ENCODE peak calls at places on chromosome 21, in ten cellular contexts. C, N, Y, T, L, W, X, D, V and E are unnamed samples.

GRCh38 chr21:42476493-42477342 is 19.3 kb downstream of the RSPH1 start:
- DNase-seq in C (no peak), N (no peak), Y (no peak), T (no peak), L (no peak), W (no peak), X (no peak), D (no peak), V (no peak), E (no peak)

GRCh38 chr21:44427241-44428120 is 27.8 kb upstream of the LRRC3 start:
- DNase-seq in C (no peak), N (peak; percentile 31), Y (no peak), T (no peak), L (no peak), W (no peak), X (no peak), D (peak; percentile 81), V (no peak), E (no peak)

GRCh38 chr21:38067086-38067739 is 151.0 kb upstream of the KCNJ6 start:
- DNase-seq in C (no peak), N (no peak), Y (no peak), T (no peak), L (no peak), W (no peak), X (no peak), D (no peak), V (peak; percentile 6), E (no peak)

GRCh38 chr21:43864806-43865470 is at the start of gene AGPAT3:
- DNase-seq in C (no peak), N (peak; percentile 73), Y (peak; percentile 38), T (no peak), L (peak; percentile 35), W (no peak), X (peak; percentile 18), D (peak; percentile 84), V (no peak), E (no peak)

GRCh38 chr21:19557046-19557445 is 1153.5 kb upstream of the TMPRSS15 start:
- DNase-seq in C (no peak), N (no peak), Y (no peak), T (no peak), L (no peak), W (no peak), X (no peak), D (no peak), V (no peak), E (no peak)

GRCh38 chr21:36163780-36164426 is 7.3 kb downstream of the DOP1B start:
- DNase-seq in C (peak; percentile 59), N (no peak), Y (no peak), T (no peak), L (no peak), W (no peak), X (no peak), D (peak; percentile 83), V (no peak), E (no peak)

GRCh38 chr21:16117331-16117730 is 387.5 kb downstream of the USP25 start:
- DNase-seq in C (no peak), N (no peak), Y (no peak), T (no peak), L (no peak), W (no peak), X (peak; percentile 47), D (no peak), V (no peak), E (no peak)

GRCh38 chr21:46033410-46034404 is 52.1 kb downstream of the COL6A1 start:
- DNase-seq in C (no peak), N (no peak), Y (no peak), T (peak; percentile 45), L (no peak), W (no peak), X (no peak), D (peak; percentile 45), V (no peak), E (no peak)

GRCh38 chr21:32426592-32427051 is 14.1 kb downstream of the EVA1C start:
- DNase-seq in C (no peak), N (no peak), Y (no peak), T (peak; percentile 19), L (peak; percentile 41), W (no peak), X (peak; percentile 65), D (no peak), V (peak; percentile 91), E (peak; percentile 60)

GRCh38 chr21:37087188-37087587 is 14.1 kb downstream of the TTC3 start:
- DNase-seq in C (no peak), N (no peak), Y (peak; percentile 83), T (peak; percentile 81), L (peak; percentile 29), W (no peak), X (peak; percentile 56), D (peak; percentile 59), V (peak; percentile 80), E (peak; percentile 58)

GRCh38 chr21:32240708-32241433 is 38.0 kb downstream of the MIS18A start:
- DNase-seq in C (no peak), N (no peak), Y (no peak), T (peak; percentile 82), L (no peak), W (no peak), X (no peak), D (no peak), V (peak; percentile 52), E (no peak)